ENCODE peak calls at places on chromosomes 2 and 18, in four cellular contexts. N is A549, W is HepG2, J is transverse colon. V is an unnamed sample.

GRCh38 chr2:44130441-44130840 is 38.2 kb upstream of the PPM1B start:
- DNase-seq in J (no peak), N (no peak), W (no peak), V (no peak)

GRCh38 chr2:175251425-175252041 is 70.0 kb upstream of the ATP5MC3 start:
- DNase-seq in W (peak; percentile 36), N (peak; percentile 20), J (no peak), V (no peak)

GRCh38 chr2:203886579-203887230 is 19.1 kb downstream of the CTLA4 start:
- DNase-seq in J (no peak), N (no peak), W (no peak), V (no peak)

GRCh38 chr2:40123321-40123720 is 328.6 kb downstream of the SLC8A1 start:
- DNase-seq in N (no peak), J (no peak), W (no peak), V (no peak)

GRCh38 chr18:46148810-46149209 is 44.6 kb downstream of the HAUS1 start:
- DNase-seq in N (peak; percentile 31), W (peak; percentile 59), J (peak; percentile 25), V (no peak)

GRCh38 chr18:3771121-3771971 is 321.4 kb downstream of the TGIF1 start:
- DNase-seq in N (peak; percentile 73), J (peak; percentile 85), W (peak; percentile 48), V (peak; percentile 92)

GRCh38 chr2:121238828-121239227 is 46.2 kb downstream of the TFCP2L1 start:
- DNase-seq in W (no peak), J (no peak), N (no peak), V (no peak)

GRCh38 chr2:8049851-8050571 is 631.8 kb upstream of the ID2 start:
- DNase-seq in N (no peak), W (no peak), J (no peak), V (no peak)

GRCh38 chr2:88831792-88832248 is 140.3 kb downstream of the RPIA start:
- DNase-seq in N (peak; percentile 9), W (peak; percentile 47), J (peak; percentile 83), V (no peak)

GRCh38 chr2:102238039-102238756 is 51.4 kb downstream of the IL1RL2 start:
- DNase-seq in N (no peak), J (no peak), W (no peak), V (peak; percentile 43)

GRCh38 chr18:48802543-48803428 is 148.0 kb downstream of the SMAD7 start:
- DNase-seq in W (no peak), J (peak; percentile 6), N (no peak), V (peak; percentile 63)

GRCh38 chr2:126048719-126049118 is 607.2 kb upstream of the GYPC start:
- DNase-seq in N (no peak), J (no peak), W (no peak), V (no peak)

GRCh38 chr2:197946562-197946961 is 142.2 kb downstream of the PLCL1 start:
- DNase-seq in W (no peak), J (no peak), N (no peak), V (no peak)

GRCh38 chr2:211745295-211746097 is 793.1 kb downstream of the ERBB4 start:
- DNase-seq in N (peak; percentile 6), W (peak; percentile 71), J (peak; percentile 29), V (no peak)

GRCh38 chr2:6845312-6845711 is 20.4 kb downstream of the CMPK2 start:
- DNase-seq in N (no peak), W (no peak), J (no peak), V (no peak)

GRCh38 chr2:122414911-122415310 is 659.5 kb downstream of the TSN start:
- DNase-seq in N (no peak), J (no peak), W (no peak), V (no peak)

GRCh38 chr2:235641333-235641732 is 147.5 kb downstream of the AGAP1 start:
- DNase-seq in N (no peak), J (no peak), W (no peak), V (no peak)

GRCh38 chr2:80396276-80396675 is 91.7 kb upstream of the LRRTM1 start:
- DNase-seq in J (no peak), W (no peak), N (no peak), V (no peak)

GRCh38 chr2:61176755-61177726 is 15.1 kb downstream of the C2orf74 start:
- DNase-seq in W (peak; percentile 94), N (peak; percentile 99), J (peak; percentile 96), V (peak; percentile 96)

GRCh38 chr2:133232556-133232955 is 335.7 kb downstream of the NCKAP5 start:
- DNase-seq in N (no peak), W (no peak), J (no peak), V (no peak)

DNA sequence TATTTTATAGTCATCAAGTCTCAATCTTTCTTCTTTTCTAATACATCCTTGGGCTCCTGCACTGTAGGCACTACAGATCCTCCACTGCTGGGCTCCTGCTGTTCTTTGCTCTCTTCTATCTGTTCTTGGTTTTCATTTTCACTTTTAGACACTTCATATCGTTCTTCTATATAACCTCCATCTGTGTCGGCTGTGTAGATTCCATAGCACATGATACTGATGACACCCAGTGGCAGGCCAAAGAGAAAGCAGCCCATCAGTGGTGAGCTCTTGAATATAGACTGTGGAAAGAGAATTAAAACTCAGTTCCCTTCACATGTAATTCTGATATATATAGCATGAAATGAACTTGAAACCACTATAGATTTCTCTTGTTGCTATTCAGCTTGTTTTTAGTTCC is 38.0 kb downstream of the TMX3 start:
- DNase-seq in W (no peak), N (no peak), J (no peak), V (no peak)
- TF ChIP-seq EP300 in W (no peak), N (no peak), J (no peak), V (no peak)

DNA sequence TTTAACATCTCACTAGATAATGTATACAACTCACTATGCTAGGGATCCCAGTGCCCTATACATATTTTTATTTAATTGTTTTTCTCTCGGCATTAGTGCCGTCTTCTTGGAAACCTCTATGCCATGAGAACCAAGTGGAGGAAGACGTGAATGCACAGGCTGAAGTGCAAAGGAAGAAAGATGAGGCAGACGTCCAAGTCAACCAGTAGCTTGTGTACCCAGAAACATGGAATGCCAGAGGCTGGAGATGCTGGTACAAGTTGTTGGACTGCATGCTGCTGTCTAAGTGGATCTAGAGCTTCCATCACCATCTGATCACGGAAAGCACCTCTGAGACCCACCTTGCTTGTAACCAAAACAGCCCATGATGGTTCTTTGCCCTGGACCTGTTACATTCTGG is 12.5 kb upstream of the GEMIN6 start:
- DNase-seq in N (no peak), W (no peak), J (no peak), V (no peak)
- TF ChIP-seq POLR2A in N (no peak), W (no peak), J (no peak), V (no peak)

GRCh38 chr2:42725657-42726056 is 38.3 kb downstream of the OXER1 start:
- DNase-seq in W (no peak), J (no peak), N (no peak), V (no peak)

GRCh38 chr2:42723465-42723864 is 40.5 kb downstream of the OXER1 start:
- DNase-seq in N (no peak), J (no peak), W (no peak), V (no peak)

GRCh38 chr2:42721898-42722297 is 42.0 kb downstream of the OXER1 start:
- DNase-seq in N (no peak), J (no peak), W (no peak), V (no peak)

GRCh38 chr2:42726680-42727079 is 37.3 kb downstream of the OXER1 start:
- DNase-seq in J (no peak), W (no peak), N (no peak), V (no peak)

GRCh38 chr2:42722328-42723190 is 41.4 kb downstream of the OXER1 start:
- DNase-seq in J (peak; percentile 13), N (no peak), W (no peak), V (peak; percentile 71)
- TF ChIP-seq EP300 in J (no peak), N (no peak), W (no peak), V (no peak)

DNA sequence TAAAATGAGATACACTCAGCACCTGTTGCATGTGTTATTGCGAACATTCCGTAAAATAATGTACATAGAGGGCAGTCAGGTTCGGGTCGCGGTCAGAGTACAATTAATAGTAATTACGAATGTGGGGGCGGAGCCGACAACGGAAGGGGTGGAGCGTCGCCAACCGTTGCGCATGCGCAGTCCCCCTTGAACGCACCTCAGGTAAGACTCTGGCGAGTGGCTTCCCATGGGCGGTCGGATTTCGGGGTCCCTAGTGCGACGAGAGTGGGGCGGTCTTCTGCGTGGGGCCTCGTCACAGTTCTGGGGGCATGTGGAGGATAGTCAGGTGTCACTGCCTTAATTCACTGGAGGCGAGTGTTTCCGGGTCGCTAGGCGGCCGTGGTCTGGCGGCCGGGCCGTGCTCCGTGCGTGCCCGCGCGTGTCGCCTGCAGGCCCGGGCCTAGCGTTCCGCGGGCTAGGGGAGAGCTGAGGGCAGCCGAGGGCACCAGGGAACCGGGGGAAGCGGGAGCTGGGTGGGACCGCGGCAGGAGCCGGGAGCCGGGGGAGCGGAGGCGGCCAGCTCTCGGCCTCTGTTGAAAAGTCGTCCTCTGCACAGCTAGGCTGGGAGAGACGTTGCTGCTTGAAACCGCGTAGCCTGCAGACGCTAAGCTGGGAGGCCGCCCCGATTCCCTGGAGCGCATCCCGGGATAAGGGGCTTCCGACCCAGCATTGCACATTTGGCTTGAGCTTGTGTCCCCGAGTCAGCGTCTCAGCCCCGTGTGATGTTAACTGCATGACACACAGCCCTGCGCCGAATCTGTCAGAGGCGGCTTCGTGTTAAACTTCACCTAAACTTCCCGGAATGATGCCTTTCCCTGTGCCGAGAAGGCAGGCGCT is at the start of gene CEBPZOS:
- DNase-seq in N (peak; percentile 92), W (peak; percentile 80), J (peak; percentile 90), V (peak; percentile 90)
- TF ChIP-seq POLR2A in N (peak; percentile 91), W (peak; percentile 85), J (peak; percentile 86), V (peak; percentile 77)

DNA sequence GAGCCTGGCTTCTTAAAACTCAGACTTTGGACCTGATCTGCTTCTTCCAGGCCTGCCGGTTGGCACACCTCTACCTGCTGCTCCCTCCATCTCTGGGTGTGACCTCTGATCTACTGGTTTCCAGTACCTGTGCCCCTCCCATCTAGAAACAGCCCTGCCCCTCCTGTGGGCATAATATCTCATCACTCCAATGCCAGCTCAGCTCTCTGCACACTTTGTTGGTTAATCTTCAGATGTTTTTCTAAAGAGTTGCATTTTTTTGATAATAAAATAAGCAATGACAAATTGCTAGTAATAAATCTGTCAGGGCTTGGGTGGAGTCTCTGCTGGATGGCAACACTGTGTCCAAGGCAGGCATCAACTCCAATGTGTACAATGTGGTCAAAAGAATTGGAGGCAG is 89.6 kb upstream of the PPP1CB start:
- DNase-seq in J (peak; percentile 86), N (no peak), W (no peak), V (no peak)
- TF ChIP-seq EP300 in J (no peak), N (no peak), W (no peak), V (no peak)